ENCODE peak calls at places on chromosomes 13 and 19, in five cellular contexts. Y, G, D, O and Z are unnamed samples.

GRCh38 chr19:44757735-44758505 is 9.4 kb downstream of the BCL3 start:
- DNase-seq in G (peak; percentile 68), Y (no peak), D (no peak), O (peak; percentile 90), Z (no peak)

GRCh38 chr19:35977446-35978222 is 17.4 kb upstream of the SDHAF1 start:
- DNase-seq in O (no peak), G (no peak), Y (no peak), D (no peak), Z (no peak)

GRCh38 chr13:19266979-19267378 is 85.4 kb upstream of the TUBA3C start:
- DNase-seq in D (no peak), Y (no peak), G (no peak), O (no peak), Z (no peak)

GRCh38 chr13:26656919-26657318 is 99.4 kb downstream of the WASF3 start:
- DNase-seq in D (no peak), O (peak; percentile 31), G (peak; percentile 61), Y (no peak), Z (no peak)

GRCh38 chr13:40508112-40508511 is 158.3 kb downstream of the FOXO1 start:
- DNase-seq in G (peak; percentile 89), D (no peak), O (no peak), Y (no peak), Z (no peak)

GRCh38 chr19:45161715-45162463 is 1.1 kb upstream of the NKPD1 start:
- DNase-seq in D (no peak), O (peak; percentile 80), Y (no peak), G (peak; percentile 32), Z (no peak)

GRCh38 chr13:31056650-31057275 is 104.9 kb downstream of the HSPH1 start:
- DNase-seq in O (no peak), Y (no peak), G (peak; percentile 33), D (no peak), Z (no peak)

GRCh38 chr13:57739791-57740190 is 108.2 kb downstream of the PCDH17 start:
- DNase-seq in Y (no peak), D (no peak), O (no peak), G (peak; percentile 83), Z (no peak)

GRCh38 chr19:40163541-40164129 is 27.6 kb upstream of the MAP3K10 start:
- DNase-seq in O (no peak), D (no peak), Y (no peak), G (no peak), Z (no peak)

GRCh38 chr19:52343548-52343947 is 7.5 kb downstream of the ZNF610 start:
- DNase-seq in D (peak; percentile 16), G (peak; percentile 51), O (peak; percentile 98), Y (no peak), Z (no peak)

GRCh38 chr13:109733550-109733949 is 52.8 kb downstream of the IRS2 start:
- DNase-seq in Y (no peak), O (no peak), D (no peak), G (no peak), Z (no peak)

GRCh38 chr13:75432045-75432444 is 49.9 kb downstream of the TBC1D4 start:
- DNase-seq in Y (no peak), D (no peak), O (no peak), G (peak; percentile 26), Z (no peak)

GRCh38 chr19:6412111-6412999 is 12.3 kb downstream of the KHSRP start:
- DNase-seq in D (peak; percentile 24), O (peak; percentile 67), Y (no peak), G (peak; percentile 18), Z (no peak)

GRCh38 chr19:30056580-30056979 is 114.5 kb downstream of the URI1 start:
- DNase-seq in G (no peak), D (no peak), Y (no peak), O (no peak), Z (no peak)

DNA sequence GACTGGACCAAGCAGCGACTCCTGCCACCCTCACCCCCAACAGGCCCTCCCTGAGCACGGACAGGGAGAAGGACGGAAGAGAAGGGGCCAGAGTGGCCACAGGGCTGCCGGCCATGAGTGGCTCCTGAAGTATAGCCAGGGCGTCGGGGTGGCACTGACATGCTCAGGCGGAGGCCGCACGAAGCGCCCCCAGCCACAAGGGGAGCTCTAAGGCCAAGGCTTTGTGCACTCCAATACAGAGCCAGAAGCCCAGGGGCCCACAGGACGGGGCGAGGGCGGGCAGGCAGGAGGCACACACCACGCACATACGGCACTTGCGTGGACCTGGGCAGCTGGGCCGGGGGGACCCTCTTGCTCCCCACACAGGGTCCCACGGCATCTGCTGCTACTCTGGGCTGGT is 52.0 kb downstream of the KLF2 start:
- DNase-seq in G (no peak), O (peak; percentile 52), D (peak; percentile 9), Y (no peak), Z (peak; percentile 44)
- TF ChIP-seq CTCF in G (peak; percentile 41), O (peak; percentile 43), D (peak; percentile 68), Y (no peak), Z (no peak)

GRCh38 chr13:108220042-108220441 is 1.9 kb downstream of the ABHD13 start:
- DNase-seq in Y (no peak), O (no peak), D (no peak), G (no peak), Z (peak; percentile 69)

GRCh38 chr13:108213946-108214345 is 1.4 kb downstream of the LIG4 start:
- DNase-seq in O (no peak), G (peak; percentile 48), Y (no peak), D (no peak), Z (no peak)

GRCh38 chr13:108215428-108215827 is at the start of gene LIG4:
- DNase-seq in O (peak; percentile 97), D (peak; percentile 81), G (peak; percentile 91), Y (peak; percentile 86), Z (peak; percentile 88)

GRCh38 chr13:108214511-108215383 is 589 bp downstream of the LIG4 start:
- DNase-seq in D (no peak), G (no peak), Y (no peak), O (peak; percentile 47), Z (peak; percentile 36)

DNA sequence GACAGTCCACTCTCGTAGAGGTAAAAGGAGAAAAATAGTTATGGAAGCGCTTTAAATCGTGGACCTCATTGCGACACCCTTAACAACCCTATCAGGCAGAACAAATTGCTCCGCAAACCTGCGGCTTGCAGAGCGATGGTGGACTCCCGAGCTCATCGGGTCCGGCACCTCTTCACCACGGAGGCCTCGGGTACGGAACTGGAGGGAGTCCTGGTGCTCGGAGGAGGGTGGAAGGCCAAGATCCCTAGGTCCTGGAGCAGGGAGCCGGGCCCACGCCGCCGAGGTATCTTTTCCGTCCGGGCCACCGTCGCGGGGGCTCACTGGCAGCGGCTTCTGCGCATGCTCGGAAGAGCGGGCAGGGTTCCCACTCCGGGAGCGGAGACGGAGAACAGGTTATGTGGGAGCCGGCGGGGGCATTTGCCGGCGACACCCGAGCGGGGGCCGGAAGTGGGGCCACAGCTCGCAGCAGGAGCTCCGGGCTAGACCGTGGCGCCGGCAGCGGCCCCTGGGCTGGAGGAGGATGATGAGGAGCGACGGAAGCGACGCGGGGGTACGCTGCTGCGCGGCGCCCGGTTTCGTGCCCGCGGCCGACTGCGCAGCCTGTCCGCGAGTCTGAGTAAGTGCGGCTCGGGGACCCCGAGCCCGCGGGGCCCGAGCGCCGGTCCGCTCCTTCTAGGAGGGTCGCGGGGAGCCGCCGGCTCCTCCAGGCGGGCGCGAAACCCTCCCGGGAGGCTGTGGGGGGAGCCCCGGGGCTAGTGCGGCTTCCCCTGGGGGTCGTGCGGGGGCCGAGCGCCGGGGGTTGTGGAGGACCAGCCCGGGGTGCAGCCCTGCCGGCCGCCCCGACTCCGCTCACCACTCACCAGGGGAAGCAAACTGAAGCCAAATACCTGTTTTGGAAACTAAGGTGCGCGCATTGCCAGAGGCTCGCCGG is at the start of gene ABHD13:
- DNase-seq in G (peak; percentile 94), D (peak; percentile 90), O (peak; percentile 94), Y (peak; percentile 92), Z (peak; percentile 94)
- TF ChIP-seq CTCF in G (no peak), D (no peak), O (peak; percentile 2), Y (no peak), Z (no peak)

DNA sequence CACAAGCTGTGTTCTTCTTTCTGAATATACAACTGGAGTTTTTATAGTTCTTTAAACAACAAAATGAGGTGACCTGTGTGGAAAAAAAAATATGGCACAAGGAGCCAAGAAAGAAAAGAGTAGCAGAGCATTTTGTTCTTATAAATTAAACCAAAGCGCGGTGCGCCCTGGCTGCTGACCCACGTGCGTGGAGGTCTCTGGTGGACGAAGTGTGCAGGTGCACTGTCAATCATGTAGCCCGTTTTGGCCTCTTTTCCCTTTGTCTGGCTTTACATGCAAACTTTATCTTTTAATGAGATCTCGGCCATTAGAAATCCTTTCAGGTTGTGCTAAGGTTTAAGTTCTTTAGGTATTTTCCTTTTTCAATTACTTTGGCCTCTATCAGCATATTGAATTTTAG is 443.8 kb upstream of the SLC10A2 start:
- DNase-seq in D (no peak), Y (no peak), G (no peak), O (no peak), Z (no peak)
- TF ChIP-seq CTCF in D (no peak), Y (no peak), G (no peak), O (no peak), Z (no peak)

GRCh38 chr19:7729211-7729610 is 2.7 kb downstream of the CLEC4G start:
- DNase-seq in G (no peak), Y (no peak), O (no peak), D (no peak), Z (no peak)
- TF ChIP-seq CTCF in G (no peak), Y (no peak), O (no peak), D (no peak), Z (no peak)

GRCh38 chr19:3979289-3979673 is 6.0 kb downstream of the EEF2 start:
- DNase-seq in O (no peak), G (no peak), D (no peak), Y (no peak), Z (no peak)

GRCh38 chr19:3975637-3976087 is 4.8 kb upstream of the DAPK3 start:
- DNase-seq in D (no peak), G (no peak), Y (no peak), O (no peak), Z (no peak)

GRCh38 chr19:3976495-3977241 is 5.8 kb upstream of the DAPK3 start:
- DNase-seq in O (no peak), G (no peak), Y (no peak), D (no peak), Z (no peak)

GRCh38 chr19:3978145-3978544 is 7.1 kb downstream of the EEF2 start:
- DNase-seq in Y (no peak), O (no peak), D (no peak), G (no peak), Z (no peak)

GRCh38 chr19:3977242-3978143 is 6.6 kb upstream of the DAPK3 start:
- DNase-seq in O (no peak), D (no peak), G (no peak), Y (no peak), Z (no peak)
- TF ChIP-seq CTCF in O (no peak), D (no peak), G (peak; percentile 23), Y (no peak), Z (no peak)